ENCODE peak calls at places on chromosomes 7 and 10, in nine cellular contexts. S is fibroblast of the aortic adventitia; U is stimulated activated CD8-positive, alpha-beta memory T cell treated with anti-CD3 and anti-CD28 coated beads, Interleukin-7, amount 100 ng/mL, for 4 hours; M is HuH-7.5; F is activated CD4-positive, CD25-positive, alpha-beta regulatory T cell; D is sigmoid colon; X is epithelial cell of esophagus; Z is HFFc6; Y is GM23338. A is an unnamed sample.

GRCh38 chr7:105705427-105705826 is 124.1 kb upstream of the EFCAB10 start:
- DNase-seq in S (no peak), U (no peak), D (no peak), Z (no peak), X (no peak), Y (no peak), F (no peak), M (no peak), A (no peak)

GRCh38 chr7:90053094-90053493 is 101.2 kb upstream of the STEAP1 start:
- DNase-seq in Z (no peak), U (no peak), S (no peak), D (no peak), M (no peak), F (no peak), X (no peak), Y (no peak), A (no peak)

GRCh38 chr10:49023752-49024151 is 84.1 kb upstream of the LRRC18 start:
- DNase-seq in Z (no peak), D (no peak), M (no peak), X (no peak), U (no peak), S (peak; percentile 72), Y (no peak), F (no peak), A (no peak)

GRCh38 chr10:133156674-133157579 is 3.1 kb upstream of the KNDC1 start:
- DNase-seq in M (no peak), S (peak; percentile 15), Z (no peak), Y (no peak), D (peak; percentile 36), X (no peak), U (no peak), F (no peak), A (no peak)

GRCh38 chr7:120988591-120989299 is at the start of gene CPED1:
- DNase-seq in X (peak; percentile 61), Y (peak; percentile 71), M (peak; percentile 32), Z (peak; percentile 83), S (peak; percentile 95), F (no peak), U (peak; percentile 14), D (peak; percentile 91), A (peak; percentile 70)

GRCh38 chr7:132307465-132307864 is 268.8 kb downstream of the PLXNA4 start:
- DNase-seq in Z (no peak), Y (peak; percentile 48), M (no peak), U (no peak), D (no peak), X (no peak), S (no peak), F (no peak), A (no peak)

GRCh38 chr7:66421830-66422229 is 206.9 kb upstream of the KCTD7 start:
- DNase-seq in U (no peak), Y (peak; percentile 22), Z (no peak), M (no peak), X (no peak), S (no peak), F (no peak), D (no peak), A (no peak)

GRCh38 chr7:101779267-101779666 is 38.2 kb upstream of the CUX1 start:
- DNase-seq in F (no peak), X (no peak), D (no peak), M (no peak), Z (no peak), Y (no peak), S (no peak), U (no peak), A (peak; percentile 3)

GRCh38 chr7:73851410-73852338 is 9.3 kb upstream of the TMEM270 start:
- DNase-seq in X (peak; percentile 98), F (no peak), U (no peak), Y (no peak), M (no peak), Z (peak; percentile 100), S (peak; percentile 98), D (no peak), A (peak; percentile 98)

GRCh38 chr10:30534465-30535144 is 94.9 kb downstream of the LYZL2 start:
- DNase-seq in X (peak; percentile 82), S (peak; percentile 86), Z (peak; percentile 50), M (peak; percentile 38), U (peak; percentile 42), F (peak; percentile 46), D (peak; percentile 86), Y (peak; percentile 89), A (peak; percentile 27)

GRCh38 chr7:102050864-102051460 is 233.5 kb downstream of the CUX1 start:
- DNase-seq in X (peak; percentile 30), Y (no peak), D (no peak), Z (no peak), S (no peak), U (no peak), F (no peak), M (no peak), A (no peak)

GRCh38 chr7:94160719-94161435 is 156.7 kb upstream of the BET1 start:
- DNase-seq in S (no peak), F (no peak), U (no peak), X (no peak), M (no peak), Y (no peak), Z (no peak), D (no peak), A (no peak)

GRCh38 chr7:30068117-30068516 is 39.9 kb downstream of the PLEKHA8 start:
- DNase-seq in M (no peak), S (peak; percentile 90), Z (peak; percentile 82), U (no peak), D (no peak), Y (no peak), F (no peak), X (peak; percentile 74), A (peak; percentile 91)

GRCh38 chr7:44235582-44236332 is 35.0 kb downstream of the YKT6 start:
- DNase-seq in Y (no peak), M (no peak), F (no peak), S (no peak), Z (no peak), U (no peak), D (no peak), X (no peak), A (no peak)

GRCh38 chr10:29083096-29083495 is 205.8 kb upstream of the LYZL1 start:
- DNase-seq in S (no peak), Y (no peak), X (no peak), U (no peak), D (no peak), Z (no peak), F (no peak), M (no peak), A (no peak)

GRCh38 chr10:124354411-124355382 is 64.0 kb downstream of the OAT start:
- DNase-seq in X (peak; percentile 22), M (peak; percentile 75), D (no peak), Z (peak; percentile 56), F (no peak), Y (peak; percentile 27), S (peak; percentile 69), U (no peak), A (peak; percentile 39)

GRCh38 chr10:88232978-88233537 is 350.1 kb downstream of the RNLS start:
- DNase-seq in S (no peak), X (no peak), Z (no peak), U (no peak), F (no peak), M (no peak), D (no peak), Y (no peak), A (no peak)

GRCh38 chr10:93138113-93138870 is 64.6 kb downstream of the CYP26A1 start:
- DNase-seq in M (no peak), U (no peak), S (no peak), Z (no peak), X (peak; percentile 98), Y (no peak), F (no peak), D (no peak), A (no peak)

GRCh38 chr7:154581251-154581890 is 421.6 kb downstream of the PAXIP1 start:
- DNase-seq in X (no peak), M (no peak), F (no peak), D (no peak), S (no peak), U (no peak), Y (no peak), Z (no peak), A (no peak)

GRCh38 chr10:102431452-102432124 is 786 bp downstream of the CUEDC2 start:
- DNase-seq in D (no peak), M (no peak), Z (no peak), U (no peak), X (no peak), Y (no peak), F (no peak), S (peak; percentile 54), A (no peak)

GRCh38 chr10:43255644-43256431 is 11.0 kb downstream of the RASGEF1A start:
- DNase-seq in F (no peak), D (no peak), S (peak; percentile 4), M (no peak), X (peak; percentile 24), U (no peak), Y (peak; percentile 86), Z (no peak), A (no peak)

GRCh38 chr10:47253030-47253637 is 46.9 kb upstream of the GDF10 start:
- DNase-seq in D (peak; percentile 46), Y (no peak), M (no peak), U (no peak), F (no peak), Z (no peak), X (no peak), S (no peak), A (no peak)

GRCh38 chr7:119228482-119228881 is 1004.0 kb downstream of the ANKRD7 start:
- DNase-seq in Y (no peak), S (no peak), D (no peak), Z (no peak), U (no peak), F (no peak), M (no peak), X (peak; percentile 48), A (no peak)

GRCh38 chr10:48439031-48439430 is 132.6 kb downstream of the MAPK8 start:
- DNase-seq in U (no peak), M (no peak), D (no peak), X (peak; percentile 45), F (no peak), S (peak; percentile 68), Y (no peak), Z (peak; percentile 74), A (peak; percentile 81)

GRCh38 chr7:111029574-111030357 is 61.2 kb upstream of the LRRN3 start:
- DNase-seq in F (no peak), S (peak; percentile 38), Z (peak; percentile 23), M (no peak), U (no peak), X (peak; percentile 21), D (no peak), Y (no peak), A (peak; percentile 55)

GRCh38 chr7:142328551-142328950 is 70.7 kb upstream of the PRSS58 start:
- DNase-seq in M (no peak), F (no peak), Y (no peak), X (no peak), U (no peak), Z (no peak), S (no peak), D (no peak), A (no peak)

A was measured in astrocyte.